ENCODE peak calls at places on chromosomes 2 and 18, in four cellular contexts. W is epithelial cell of esophagus, Y is AG10803, J is DND-41. O is an unnamed sample.

GRCh38 chr2:197674546-197674945 is 841 bp downstream of the RFTN2 start:
- DNase-seq in J (no peak), W (no peak), Y (peak), O (no peak)

GRCh38 chr18:13810950-13811485 is 12.9 kb upstream of the MC5R start:
- DNase-seq in J (no peak), W (peak), Y (no peak), O (no peak)

GRCh38 chr2:24919100-24919976 is 699 bp downstream of the ADCY3 start:
- DNase-seq in W (peak), Y (peak), J (peak), O (peak)

GRCh38 chr2:151669585-151670081 is 64.6 kb downstream of the NEB start:
- DNase-seq in Y (no peak), J (no peak), W (peak), O (peak)

GRCh38 chr18:13036622-13037320 is 45.6 kb downstream of the CEP192 start:
- DNase-seq in Y (peak), J (no peak), W (peak), O (no peak)

GRCh38 chr2:196963043-196963442 is 36.5 kb upstream of the PGAP1 start:
- DNase-seq in W (peak), Y (no peak), J (no peak), O (no peak)

GRCh38 chr2:72778410-72778809 is 47.4 kb downstream of the EXOC6B start:
- DNase-seq in J (no peak), W (peak), Y (peak), O (no peak)

GRCh38 chr18:79517322-79517721 is 121.6 kb downstream of the NFATC1 start:
- DNase-seq in W (no peak), J (no peak), Y (no peak), O (no peak)

GRCh38 chr2:52365946-52366345 is 1334.0 kb upstream of the NRXN1 start:
- DNase-seq in J (no peak), Y (no peak), W (no peak), O (no peak)

GRCh38 chr18:70227438-70227837 is 22.0 kb upstream of the RTTN start:
- DNase-seq in J (no peak), Y (no peak), W (no peak), O (no peak)

GRCh38 chr2:152525277-152525838 is 190.4 kb downstream of the FMNL2 start:
- DNase-seq in Y (peak), J (no peak), W (peak), O (no peak)

GRCh38 chr2:223944704-223945531 is at the start of gene WDFY1:
- DNase-seq in J (peak), Y (peak), W (peak), O (peak)

GRCh38 chr2:46652514-46653170 is 173.3 kb downstream of the TMEM247 start:
- DNase-seq in W (no peak), J (no peak), Y (no peak), O (no peak)

GRCh38 chr18:62663731-62664336 is 51.5 kb upstream of the PHLPP1 start:
- DNase-seq in J (no peak), W (peak), Y (no peak), O (no peak)

GRCh38 chr2:30346475-30347169 is 100.4 kb upstream of the LCLAT1 start:
- DNase-seq in W (no peak), Y (no peak), J (no peak), O (no peak)

GRCh38 chr2:215435261-215435808 is 533 bp downstream of the FN1 start:
- DNase-seq in J (no peak), W (no peak), Y (no peak), O (peak)

GRCh38 chr18:79950440-79951341 is 762 bp downstream of the SLC66A2 start:
- DNase-seq in Y (peak), J (no peak), W (peak), O (peak)

GRCh38 chr2:101063352-101063751 is 61.3 kb downstream of the RPL31 start:
- DNase-seq in Y (peak), W (no peak), J (no peak), O (no peak)

GRCh38 chr2:162963156-162963555 is 124.6 kb upstream of the KCNH7 start:
- DNase-seq in J (no peak), W (no peak), Y (no peak), O (no peak)

GRCh38 chr2:169315357-169315756 is 47.0 kb downstream of the LRP2 start:
- DNase-seq in Y (no peak), J (no peak), W (no peak), O (no peak)

GRCh38 chr2:150710916-150711315 is 223.4 kb upstream of the RND3 start:
- DNase-seq in J (no peak), W (no peak), Y (no peak), O (no peak)

GRCh38 chr18:78480531-78481054 is 499.0 kb upstream of the SALL3 start:
- DNase-seq in W (no peak), J (no peak), Y (no peak), O (no peak)

GRCh38 chr18:46274266-46274665 is 170.1 kb downstream of the HAUS1 start:
- DNase-seq in W (no peak), Y (no peak), J (no peak), O (no peak)

GRCh38 chr2:43186679-43187374 is 39.6 kb downstream of the ZFP36L2 start:
- DNase-seq in Y (no peak), J (no peak), W (no peak), O (no peak)

GRCh38 chr2:10129490-10129889 is 7.0 kb downstream of the RRM2 start:
- DNase-seq in Y (no peak), J (no peak), W (no peak), O (no peak)

GRCh38 chr2:33706410-33706809 is 107.3 kb upstream of the FAM98A start:
- DNase-seq in W (no peak), Y (no peak), J (no peak), O (no peak)

DNA sequence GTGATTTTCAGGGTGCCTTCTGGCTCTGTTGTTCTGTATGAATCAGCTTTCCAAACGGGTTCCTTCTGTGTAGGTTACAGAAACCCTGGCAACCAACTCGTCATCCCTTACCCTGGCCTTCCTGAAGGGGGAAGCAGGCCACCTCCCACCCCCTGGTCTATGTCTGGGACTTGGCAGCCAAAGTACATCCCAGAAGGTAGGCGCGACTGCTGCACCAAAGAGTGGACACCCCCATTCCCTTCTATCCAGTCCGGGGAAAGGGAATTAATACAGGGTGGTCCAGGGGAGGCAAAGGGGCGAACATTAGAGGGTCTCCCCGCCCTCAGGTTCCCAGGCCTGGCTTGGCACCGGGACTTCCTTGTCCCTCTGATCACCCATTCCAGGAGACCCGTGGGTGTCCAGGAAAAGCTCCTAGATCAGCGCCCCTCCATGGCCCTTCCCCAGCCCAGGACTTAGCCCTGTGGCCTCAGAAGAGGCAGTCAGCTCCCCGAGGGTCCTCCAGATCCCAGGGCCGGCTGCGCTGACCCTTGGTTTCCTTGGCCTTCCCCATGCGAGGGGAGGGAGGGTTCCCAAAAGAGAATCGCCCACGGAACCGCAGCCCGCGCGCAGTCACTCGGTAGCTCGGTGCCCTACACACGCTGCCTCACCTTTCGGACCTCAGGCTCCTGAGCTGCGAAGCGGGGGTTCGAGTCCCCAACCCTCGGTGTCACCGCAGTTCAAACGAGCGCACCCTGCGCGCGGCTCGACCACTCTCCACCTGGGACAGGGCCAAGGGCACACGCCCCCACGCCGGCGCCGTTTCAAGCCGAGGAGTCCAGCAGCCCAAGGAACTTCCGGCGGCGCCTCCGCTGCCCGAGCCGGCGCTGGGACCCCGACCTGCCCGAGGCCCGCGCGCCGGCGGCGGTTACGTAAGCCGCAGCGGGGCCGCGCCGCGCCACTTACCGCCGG is at the start of gene PER2:
- DNase-seq in W (peak), Y (peak), J (peak), O (peak)
- TF ChIP-seq CTCF in W (peak), Y (peak), J (peak), O (no peak)

GRCh38 chr18:61432590-61432989 is 99.4 kb downstream of the CDH20 start:
- DNase-seq in Y (no peak), W (no peak), J (no peak), O (no peak)

DNA sequence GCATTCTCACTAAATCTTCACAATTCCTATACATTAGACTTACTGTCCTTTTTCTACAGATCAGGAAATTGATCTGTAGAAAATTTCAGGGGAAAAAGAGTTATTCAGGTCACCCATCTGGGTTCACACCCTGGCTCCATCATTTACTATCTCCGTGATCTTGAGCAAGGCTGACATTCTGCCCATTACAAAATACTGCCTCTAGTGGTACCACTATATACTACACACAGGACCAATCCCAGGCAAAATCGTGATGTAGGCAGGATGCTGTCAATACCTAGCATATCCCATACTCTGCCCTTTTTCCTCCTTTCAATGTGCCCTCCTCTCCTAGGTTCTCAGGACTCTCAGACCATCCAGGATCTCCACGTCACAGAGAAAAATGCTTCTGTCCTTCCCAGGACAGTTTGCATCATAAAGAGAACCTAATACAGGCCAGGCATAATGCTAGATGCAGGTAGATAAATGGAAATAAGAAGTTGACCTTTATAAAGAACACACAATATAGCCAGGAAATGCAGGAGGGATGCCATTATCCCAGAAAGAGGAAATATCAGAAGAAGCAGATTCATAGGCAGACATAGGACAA is 101.9 kb downstream of the CDH20 start:
- DNase-seq in J (peak), Y (peak), W (peak), O (peak)
- TF ChIP-seq CTCF in J (peak), Y (peak), W (peak), O (peak)

GRCh38 chr2:193228276-193228675 is 1033.5 kb upstream of the TMEFF2 start:
- DNase-seq in Y (no peak), W (no peak), J (no peak), O (no peak)
- TF ChIP-seq CTCF in Y (no peak), W (no peak), J (no peak), O (no peak)

GRCh38 chr2:39392672-39393071 is 44.4 kb downstream of the MAP4K3 start:
- DNase-seq in W (no peak), Y (no peak), J (no peak), O (no peak)

GRCh38 chr2:39394427-39395002 is 42.6 kb downstream of the MAP4K3 start:
- DNase-seq in W (no peak), Y (peak), J (no peak), O (no peak)

GRCh38 chr2:39390126-39390692 is 46.9 kb downstream of the MAP4K3 start:
- DNase-seq in Y (no peak), W (no peak), J (no peak), O (no peak)

GRCh38 chr2:39399570-39399969 is 37.5 kb downstream of the MAP4K3 start:
- DNase-seq in W (no peak), J (no peak), Y (no peak), O (no peak)

DNA sequence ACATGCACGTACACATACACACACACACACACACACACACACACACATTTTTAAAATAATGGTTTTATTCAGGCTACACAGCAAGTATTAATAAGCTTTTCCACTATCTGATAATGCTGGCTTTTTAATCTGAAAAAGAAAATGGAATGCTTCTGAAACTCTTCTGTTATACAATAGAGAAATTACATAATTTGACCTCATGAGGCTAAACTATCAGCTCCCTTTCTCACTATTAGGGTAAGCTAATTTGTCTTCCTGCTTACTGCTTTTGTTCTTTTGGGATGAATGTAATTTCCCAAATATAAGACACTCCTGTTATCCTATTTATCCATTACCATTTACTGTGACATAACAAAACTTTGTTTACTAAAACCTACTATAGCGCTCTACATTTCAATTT is 41.8 kb downstream of the MAP4K3 start:
- DNase-seq in W (no peak), J (no peak), Y (no peak), O (no peak)
- TF ChIP-seq CTCF in W (no peak), J (no peak), Y (no peak), O (no peak)

GRCh38 chr2:68537872-68538271 is 70.5 kb downstream of the APLF start:
- DNase-seq in Y (peak), J (no peak), W (no peak), O (no peak)
- TF ChIP-seq CTCF in Y (no peak), J (no peak), W (no peak), O (no peak)

O was measured in Calu3.